ENCODE peak calls at places on chromosomes 1 and 21, in four cellular contexts. C is RWPE1, W is kidney, M is activated T-cell treated with anti-CD3 and anti-CD28 coated beads for 24 hours. Q is an unnamed sample.

GRCh38 chr1:184605941-184606340 is 148.7 kb downstream of the EDEM3 start:
- DNase-seq in C (no peak), W (no peak), M (no peak), Q (no peak)

GRCh38 chr1:67312630-67313029 is 5.0 kb downstream of the IL12RB2 start:
- DNase-seq in C (no peak), W (no peak), M (no peak), Q (no peak)

GRCh38 chr1:181593042-181593441 is 109.7 kb downstream of the CACNA1E start:
- DNase-seq in C (no peak), W (no peak), M (no peak), Q (no peak)

GRCh38 chr1:226452981-226453380 is 45.1 kb upstream of the PARP1 start:
- DNase-seq in C (no peak), W (no peak), M (no peak), Q (no peak)

GRCh38 chr1:55781944-55782482 is 566.8 kb upstream of the USP24 start:
- DNase-seq in C (peak; percentile 53), W (no peak), M (no peak), Q (peak; percentile 51)

GRCh38 chr1:2952371-2952770 is 68.9 kb upstream of the ACTRT2 start:
- DNase-seq in C (no peak), W (no peak), M (no peak), Q (no peak)

GRCh38 chr1:234722904-234723588 is 113.1 kb upstream of the IRF2BP2 start:
- DNase-seq in C (peak; percentile 94), W (peak; percentile 89), M (peak; percentile 71), Q (peak; percentile 62)

GRCh38 chr1:26799479-26800133 is 11.9 kb downstream of the PIGV start:
- DNase-seq in C (peak; percentile 62), W (no peak), M (no peak), Q (no peak)

GRCh38 chr1:226603030-226603960 is 54.7 kb downstream of the STUM start:
- DNase-seq in C (no peak), W (peak; percentile 54), M (no peak), Q (no peak)

GRCh38 chr21:40029888-40030287 is 162.7 kb downstream of the PCP4 start:
- DNase-seq in C (no peak), W (no peak), M (no peak), Q (no peak)

GRCh38 chr1:240619901-240620621 is 8.1 kb upstream of the GREM2 start:
- DNase-seq in C (no peak), W (no peak), M (no peak), Q (no peak)

GRCh38 chr1:204294371-204294770 is 65.4 kb downstream of the PLEKHA6 start:
- DNase-seq in C (peak; percentile 90), W (no peak), M (no peak), Q (peak; percentile 48)

GRCh38 chr1:19661721-19662228 is 2.9 kb upstream of the HTR6 start:
- DNase-seq in C (no peak), W (no peak), M (no peak), Q (no peak)

GRCh38 chr1:20733361-20733975 is 965 bp upstream of the SH2D5 start:
- DNase-seq in C (no peak), W (no peak), M (no peak), Q (no peak)

GRCh38 chr1:209777587-209777986 is 6.8 kb downstream of the C1orf74 start:
- DNase-seq in C (no peak), W (no peak), M (no peak), Q (no peak)

GRCh38 chr1:17168480-17168878 is 36.4 kb upstream of the PADI1 start:
- DNase-seq in C (no peak), W (no peak), M (no peak), Q (no peak)

GRCh38 chr1:28144203-28145135 is 32.0 kb downstream of the PTAFR start:
- DNase-seq in C (peak; percentile 75), W (no peak), M (peak; percentile 7), Q (peak; percentile 52)

GRCh38 chr1:221824025-221824424 is 82.1 kb upstream of the DUSP10 start:
- DNase-seq in C (no peak), W (no peak), M (no peak), Q (no peak)